ENCODE peak calls at places on chromosomes 16 and 17, in ten cellular contexts. A, T, O, G, C, K, D, V, S and M are unnamed samples.

GRCh38 chr16:83995756-83996155 is 27.7 kb downstream of the NECAB2 start:
- DNase-seq in A (no peak), O (no peak), D (no peak), S (no peak), C (peak), T (peak), V (no peak), K (no peak), G (peak), M (peak)

GRCh38 chr17:56441331-56441730 is 152.2 kb upstream of the NOG start:
- DNase-seq in A (no peak), T (no peak), K (peak), G (no peak), V (no peak), C (no peak), O (no peak), S (no peak), D (no peak), M (no peak)

GRCh38 chr17:2075336-2076056 is 20.6 kb downstream of the HIC1 start:
- DNase-seq in A (no peak), T (no peak), V (no peak), C (peak), K (no peak), O (no peak), D (no peak), G (peak), S (no peak), M (no peak)

GRCh38 chr17:5826384-5826783 is 242.1 kb upstream of the NLRP1 start:
- DNase-seq in A (no peak), K (no peak), D (no peak), O (no peak), V (no peak), T (no peak), S (no peak), G (no peak), C (no peak), M (no peak)

GRCh38 chr16:81350306-81350615 is 35.5 kb downstream of the GAN start:
- DNase-seq in A (no peak), T (no peak), K (no peak), S (no peak), D (no peak), G (no peak), C (no peak), V (no peak), O (no peak), M (no peak)

GRCh38 chr16:19785512-19786130 is 67.5 kb downstream of the IQCK start:
- DNase-seq in T (no peak), A (no peak), D (no peak), K (no peak), O (no peak), C (no peak), V (no peak), S (no peak), G (peak), M (no peak)

GRCh38 chr17:64103751-64104364 is 26.1 kb downstream of the ERN1 start:
- DNase-seq in T (no peak), G (no peak), A (no peak), D (no peak), C (no peak), O (no peak), V (no peak), S (no peak), K (no peak), M (no peak)

GRCh38 chr17:31413871-31414589 is 22.6 kb downstream of the RAB11FIP4 start:
- DNase-seq in G (no peak), C (no peak), D (no peak), K (peak), T (peak), S (peak), A (no peak), V (no peak), O (no peak), M (no peak)

GRCh38 chr17:60586288-60586974 is 13.6 kb upstream of the PPM1D start:
- DNase-seq in C (no peak), G (no peak), O (no peak), A (no peak), V (no peak), D (no peak), K (no peak), S (no peak), T (no peak), M (peak)

GRCh38 chr16:56316545-56316944 is 108.8 kb downstream of the AMFR start:
- DNase-seq in G (no peak), A (no peak), C (no peak), K (no peak), V (no peak), S (no peak), O (no peak), D (no peak), T (no peak), M (no peak)

GRCh38 chr16:85471469-85472431 is 141.4 kb upstream of the GSE1 start:
- DNase-seq in D (no peak), C (no peak), A (no peak), S (no peak), V (no peak), O (no peak), G (peak), T (no peak), K (no peak), M (peak)

GRCh38 chr16:20674684-20675487 is 22.6 kb downstream of the ACSM1 start:
- DNase-seq in K (no peak), D (no peak), T (no peak), C (no peak), O (no peak), G (peak), A (no peak), V (no peak), S (no peak), M (peak)

GRCh38 chr16:83779881-83780280 is 27.9 kb upstream of the HSBP1 start:
- DNase-seq in A (no peak), T (no peak), O (no peak), D (no peak), G (no peak), S (no peak), K (no peak), C (no peak), V (no peak), M (no peak)

GRCh38 chr16:2825049-2825742 is 4.9 kb upstream of the ZG16B start:
- DNase-seq in T (no peak), A (no peak), O (no peak), K (no peak), G (no peak), V (no peak), C (no peak), S (no peak), D (no peak), M (no peak)

GRCh38 chr17:71023631-71024030 is 854.3 kb downstream of the KCNJ2 start:
- DNase-seq in C (no peak), T (no peak), V (no peak), G (no peak), K (no peak), D (no peak), S (no peak), O (no peak), A (no peak), M (no peak)

GRCh38 chr16:57152096-57153093 is 33.4 kb downstream of the PSME3IP1 start:
- DNase-seq in G (no peak), O (no peak), D (no peak), K (no peak), T (no peak), A (no peak), V (no peak), C (no peak), S (no peak), M (peak)

GRCh38 chr16:85561248-85562101 is 51.6 kb upstream of the GSE1 start:
- DNase-seq in V (no peak), C (no peak), S (no peak), T (no peak), O (no peak), G (no peak), D (no peak), K (no peak), A (no peak), M (peak)

GRCh38 chr16:1782408-1783247 is at the start of the genes NUBP2 and SPSB3:
- DNase-seq in O (peak), C (peak), D (peak), V (peak), S (peak), K (peak), G (peak), A (peak), T (peak), M (peak)

GRCh38 chr16:48526058-48526957 is 83.7 kb downstream of the N4BP1 start:
- DNase-seq in V (no peak), K (no peak), A (no peak), C (no peak), O (peak), S (no peak), G (peak), T (no peak), D (peak), M (no peak)

GRCh38 chr17:8487130-8487645 is 51.5 kb downstream of the NDEL1 start:
- DNase-seq in S (no peak), V (no peak), A (no peak), T (no peak), G (no peak), O (no peak), K (no peak), C (no peak), D (no peak), M (no peak)

GRCh38 chr17:41340934-41341861 is 9.4 kb downstream of the KRT33A start:
- DNase-seq in K (no peak), T (no peak), G (no peak), D (peak), A (no peak), S (no peak), C (no peak), O (peak), V (no peak), M (no peak)

GRCh38 chr17:9360610-9361571 is 214.7 kb downstream of the STX8 start:
- DNase-seq in G (no peak), K (peak), C (peak), O (no peak), T (no peak), S (no peak), D (no peak), A (no peak), V (peak), M (peak)

GRCh38 chr17:72122668-72123495 is 2.1 kb downstream of the SOX9 start:
- DNase-seq in V (no peak), T (no peak), G (peak), C (peak), D (no peak), O (peak), S (no peak), A (no peak), K (no peak), M (peak)

GRCh38 chr17:61426482-61427304 is 25.5 kb upstream of the TBX4 start:
- DNase-seq in S (no peak), C (no peak), A (no peak), V (no peak), D (no peak), T (no peak), K (peak), O (no peak), G (no peak), M (no peak)

GRCh38 chr17:47998044-47998443 is 27.1 kb downstream of the CDK5RAP3 start:
- DNase-seq in A (no peak), D (no peak), T (no peak), S (no peak), V (no peak), O (no peak), G (no peak), C (no peak), K (no peak), M (no peak)